ENCODE peak calls at places on chromosomes 16 and 17, in seven cellular contexts. One of them, this sample, is unnamed.
A peak's percentile ranks its signal among the peaks of the same experiment; 100 is the strongest.

GRCh38 chr17:63578027-63578768 is 22.5 kb upstream of the TACO1 start:
- DNase-seq in HCT116: no peak
- DNase-seq in NB4: no peak
- DNase-seq in lung: no peak
- DNase-seq in cardiac muscle cell: no peak
- DNase-seq in sigmoid colon: no peak
- DNase-seq in right atrium auricular region: no peak
- DNase-seq in this sample: no peak

GRCh38 chr17:80328620-80329380 is 68.1 kb downstream of the RNF213 start:
- DNase-seq in sigmoid colon: no peak
- DNase-seq in right atrium auricular region: no peak
- DNase-seq in NB4: peak; percentile 36
- DNase-seq in cardiac muscle cell: no peak
- DNase-seq in lung: no peak
- DNase-seq in HCT116: no peak
- DNase-seq in this sample: peak; percentile 32

GRCh38 chr16:87441886-87442580 is 49.9 kb downstream of the MAP1LC3B start:
- DNase-seq in cardiac muscle cell: no peak
- DNase-seq in sigmoid colon: no peak
- DNase-seq in HCT116: no peak
- DNase-seq in NB4: no peak
- DNase-seq in right atrium auricular region: no peak
- DNase-seq in lung: no peak
- DNase-seq in this sample: peak; percentile 51

GRCh38 chr16:11668590-11669379 is 530 bp downstream of the SNN start:
- DNase-seq in HCT116: no peak
- DNase-seq in sigmoid colon: no peak
- DNase-seq in cardiac muscle cell: no peak
- DNase-seq in lung: no peak
- DNase-seq in right atrium auricular region: no peak
- DNase-seq in NB4: no peak
- DNase-seq in this sample: peak; percentile 91

GRCh38 chr16:89964201-89964600 is 15.6 kb downstream of the DEF8 start:
- DNase-seq in lung: no peak
- DNase-seq in cardiac muscle cell: no peak
- DNase-seq in sigmoid colon: no peak
- DNase-seq in NB4: no peak
- DNase-seq in right atrium auricular region: no peak
- DNase-seq in HCT116: no peak
- DNase-seq in this sample: no peak

GRCh38 chr17:43477832-43478634 is 5.7 kb upstream of the DHX8 start:
- DNase-seq in cardiac muscle cell: no peak
- DNase-seq in HCT116: no peak
- DNase-seq in lung: no peak
- DNase-seq in NB4: no peak
- DNase-seq in right atrium auricular region: no peak
- DNase-seq in sigmoid colon: no peak
- DNase-seq in this sample: no peak

GRCh38 chr17:50603340-50603739 is 31.3 kb upstream of the ABCC3 start:
- DNase-seq in lung: no peak
- DNase-seq in right atrium auricular region: no peak
- DNase-seq in NB4: peak; percentile 30
- DNase-seq in HCT116: no peak
- DNase-seq in sigmoid colon: no peak
- DNase-seq in cardiac muscle cell: no peak
- DNase-seq in this sample: no peak

GRCh38 chr16:12459401-12459791 is 344.3 kb downstream of the CPPED1 start:
- DNase-seq in HCT116: no peak
- DNase-seq in lung: peak; percentile 47
- DNase-seq in sigmoid colon: peak; percentile 75
- DNase-seq in right atrium auricular region: peak; percentile 71
- DNase-seq in NB4: peak; percentile 93
- DNase-seq in cardiac muscle cell: no peak
- DNase-seq in this sample: no peak

GRCh38 chr16:82432261-82432660 is 194.5 kb upstream of the CDH13 start:
- DNase-seq in lung: no peak
- DNase-seq in cardiac muscle cell: no peak
- DNase-seq in right atrium auricular region: no peak
- DNase-seq in NB4: no peak
- DNase-seq in sigmoid colon: no peak
- DNase-seq in HCT116: no peak
- DNase-seq in this sample: no peak

GRCh38 chr17:29291163-29291752 is 2.7 kb downstream of the NUFIP2 start:
- DNase-seq in cardiac muscle cell: peak; percentile 78
- DNase-seq in NB4: peak; percentile 88
- DNase-seq in HCT116: peak; percentile 40
- DNase-seq in sigmoid colon: no peak
- DNase-seq in right atrium auricular region: no peak
- DNase-seq in lung: no peak
- DNase-seq in this sample: no peak

GRCh38 chr17:73566905-73567782 is 77.1 kb downstream of the SDK2 start:
- DNase-seq in cardiac muscle cell: no peak
- DNase-seq in sigmoid colon: no peak
- DNase-seq in HCT116: no peak
- DNase-seq in NB4: no peak
- DNase-seq in lung: no peak
- DNase-seq in right atrium auricular region: no peak
- DNase-seq in this sample: no peak

GRCh38 chr17:43428524-43428923 is 29.7 kb downstream of the ARL4D start:
- DNase-seq in sigmoid colon: no peak
- DNase-seq in HCT116: no peak
- DNase-seq in cardiac muscle cell: no peak
- DNase-seq in NB4: no peak
- DNase-seq in right atrium auricular region: no peak
- DNase-seq in lung: no peak
- DNase-seq in this sample: no peak

GRCh38 chr16:3095869-3096268 is 3.2 kb downstream of the ZSCAN10 start:
- DNase-seq in lung: no peak
- DNase-seq in NB4: peak; percentile 85
- DNase-seq in cardiac muscle cell: no peak
- DNase-seq in sigmoid colon: no peak
- DNase-seq in HCT116: peak; percentile 21
- DNase-seq in right atrium auricular region: no peak
- DNase-seq in this sample: no peak

GRCh38 chr16:86259499-86259898 is 250.8 kb upstream of the FOXF1 start:
- DNase-seq in right atrium auricular region: peak; percentile 26
- DNase-seq in NB4: no peak
- DNase-seq in HCT116: no peak
- DNase-seq in sigmoid colon: no peak
- DNase-seq in cardiac muscle cell: no peak
- DNase-seq in lung: no peak
- DNase-seq in this sample: no peak

GRCh38 chr17:75392559-75392958 is 12.9 kb downstream of the GRB2 start:
- DNase-seq in NB4: no peak
- DNase-seq in cardiac muscle cell: no peak
- DNase-seq in sigmoid colon: no peak
- DNase-seq in HCT116: no peak
- DNase-seq in lung: no peak
- DNase-seq in right atrium auricular region: no peak
- DNase-seq in this sample: no peak

GRCh38 chr16:68013440-68013839 is 2.3 kb downstream of the DPEP2NB start:
- DNase-seq in sigmoid colon: no peak
- DNase-seq in cardiac muscle cell: peak; percentile 4
- DNase-seq in HCT116: no peak
- DNase-seq in NB4: peak; percentile 84
- DNase-seq in right atrium auricular region: no peak
- DNase-seq in lung: no peak
- DNase-seq in this sample: no peak

GRCh38 chr16:31708348-31708747 is 165.3 kb upstream of the ZNF267 start:
- DNase-seq in cardiac muscle cell: no peak
- DNase-seq in lung: no peak
- DNase-seq in right atrium auricular region: no peak
- DNase-seq in NB4: no peak
- DNase-seq in HCT116: no peak
- DNase-seq in sigmoid colon: no peak
- DNase-seq in this sample: no peak

GRCh38 chr16:6218855-6219254 is 1113.8 kb upstream of the RBFOX1 start:
- DNase-seq in right atrium auricular region: no peak
- DNase-seq in HCT116: no peak
- DNase-seq in NB4: no peak
- DNase-seq in cardiac muscle cell: no peak
- DNase-seq in lung: no peak
- DNase-seq in sigmoid colon: no peak
- DNase-seq in this sample: no peak

GRCh38 chr16:24986512-24987303 is 28.5 kb downstream of the ARHGAP17 start:
- DNase-seq in right atrium auricular region: no peak
- DNase-seq in HCT116: no peak
- DNase-seq in sigmoid colon: peak; percentile 74
- DNase-seq in lung: no peak
- DNase-seq in cardiac muscle cell: peak; percentile 94
- DNase-seq in NB4: peak; percentile 72
- DNase-seq in this sample: no peak

GRCh38 chr17:32558997-32559650 is 72.3 kb downstream of the CDK5R1 start:
- DNase-seq in right atrium auricular region: no peak
- DNase-seq in HCT116: no peak
- DNase-seq in lung: no peak
- DNase-seq in NB4: no peak
- DNase-seq in cardiac muscle cell: no peak
- DNase-seq in sigmoid colon: no peak
- DNase-seq in this sample: no peak

GRCh38 chr16:62954144-62955032 is 918.1 kb upstream of the CDH8 start:
- DNase-seq in right atrium auricular region: no peak
- DNase-seq in lung: no peak
- DNase-seq in cardiac muscle cell: no peak
- DNase-seq in HCT116: no peak
- DNase-seq in NB4: no peak
- DNase-seq in sigmoid colon: no peak
- DNase-seq in this sample: no peak

GRCh38 chr16:2756288-2757015 is 4.0 kb downstream of the SRRM2 start:
- DNase-seq in lung: no peak
- DNase-seq in right atrium auricular region: no peak
- DNase-seq in cardiac muscle cell: no peak
- DNase-seq in sigmoid colon: no peak
- DNase-seq in HCT116: no peak
- DNase-seq in NB4: no peak
- DNase-seq in this sample: no peak

GRCh38 chr17:81221371-81221841 is 1.4 kb downstream of the CEP131 start:
- DNase-seq in cardiac muscle cell: no peak
- DNase-seq in right atrium auricular region: no peak
- DNase-seq in HCT116: no peak
- DNase-seq in sigmoid colon: no peak
- DNase-seq in lung: no peak
- DNase-seq in NB4: peak; percentile 54
- DNase-seq in this sample: no peak

GRCh38 chr17:80475949-80476876 is at the start of gene NPTX1:
- DNase-seq in cardiac muscle cell: peak; percentile 15
- DNase-seq in right atrium auricular region: no peak
- DNase-seq in sigmoid colon: no peak
- DNase-seq in lung: no peak
- DNase-seq in NB4: no peak
- DNase-seq in HCT116: no peak
- DNase-seq in this sample: no peak

DNA sequence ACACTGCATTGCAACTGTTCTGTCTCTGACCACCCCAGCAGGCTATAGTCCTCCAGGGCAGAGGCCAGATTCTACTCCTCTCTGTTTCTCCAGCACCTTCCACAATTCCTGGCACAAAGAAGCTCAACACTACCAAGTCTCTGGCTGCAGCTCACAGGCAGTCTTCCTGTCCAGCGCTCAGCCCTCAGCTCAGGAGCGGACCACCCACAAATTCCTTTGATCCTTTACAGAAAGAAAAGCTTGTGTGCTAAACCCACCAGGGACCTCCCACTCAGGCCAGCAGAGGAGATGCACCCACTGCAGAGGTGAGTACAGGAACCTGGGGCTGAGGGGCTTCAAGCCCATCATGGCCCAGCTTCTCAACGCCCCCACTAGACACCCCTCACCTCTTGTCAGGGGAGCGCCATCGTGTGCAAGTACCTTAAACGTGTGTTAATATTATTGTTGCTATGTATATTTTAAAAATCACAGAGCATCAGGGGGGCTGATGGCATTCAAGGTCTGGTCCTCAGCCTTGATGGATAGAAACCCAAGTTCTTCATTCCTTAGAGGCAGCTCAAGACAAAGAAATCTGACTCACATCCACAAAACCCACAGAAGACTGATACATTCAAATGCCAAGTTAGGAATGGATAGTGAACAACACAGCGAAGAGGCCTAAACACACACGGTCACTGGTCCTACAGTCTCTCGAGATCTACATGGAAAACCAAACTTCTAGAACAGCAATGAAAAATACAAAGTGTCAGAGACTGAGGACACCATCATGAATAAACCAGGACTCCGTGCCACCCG is 8.4 kb downstream of the HSDL1 start:
- DNase-seq in sigmoid colon: no peak
- DNase-seq in lung: no peak
- DNase-seq in HCT116: no peak
- DNase-seq in cardiac muscle cell: no peak
- DNase-seq in right atrium auricular region: no peak
- DNase-seq in NB4: no peak
- DNase-seq in this sample: no peak
- TF ChIP-seq CTCF in sigmoid colon: no peak
- TF ChIP-seq CTCF in lung: no peak
- TF ChIP-seq CTCF in HCT116: no peak
- TF ChIP-seq CTCF in cardiac muscle cell: no peak
- TF ChIP-seq CTCF in right atrium auricular region: no peak
- TF ChIP-seq CTCF in NB4: no peak
- TF ChIP-seq CTCF in this sample: no peak

DNA sequence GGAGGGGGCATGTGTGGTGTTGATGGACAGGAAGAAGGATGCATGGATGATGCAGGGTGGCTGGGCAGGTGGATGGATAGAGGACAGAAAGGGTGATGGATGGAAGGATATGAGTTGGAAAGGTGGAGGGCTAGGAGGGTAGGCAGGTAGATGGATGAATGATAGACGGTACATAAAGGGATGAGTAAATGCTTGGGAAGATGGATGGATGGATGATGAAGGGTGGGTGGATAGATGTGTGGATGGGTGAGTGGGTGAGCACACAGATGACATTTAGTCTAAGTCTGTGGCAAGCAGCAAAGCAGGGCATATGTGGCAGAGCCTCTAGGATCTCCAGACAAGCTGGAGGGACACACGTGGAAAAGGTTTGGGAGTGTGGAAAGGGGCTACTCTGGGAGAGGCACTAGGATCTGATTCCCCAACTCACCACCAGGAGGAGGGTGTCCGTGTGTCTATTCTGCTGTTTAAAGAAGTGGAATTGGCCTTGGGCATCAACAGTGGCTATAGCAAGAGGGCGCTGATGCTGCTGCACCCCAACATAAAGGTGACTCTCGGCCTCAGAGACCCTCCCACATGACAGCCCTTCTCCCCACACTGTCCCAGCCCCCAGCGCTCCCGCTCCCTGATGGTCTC is 8.2 kb downstream of the PLD2 start:
- DNase-seq in right atrium auricular region: no peak
- DNase-seq in cardiac muscle cell: no peak
- DNase-seq in NB4: no peak
- DNase-seq in HCT116: no peak
- DNase-seq in sigmoid colon: no peak
- DNase-seq in lung: no peak
- DNase-seq in this sample: no peak
- TF ChIP-seq CTCF in right atrium auricular region: no peak
- TF ChIP-seq CTCF in cardiac muscle cell: peak; percentile 7
- TF ChIP-seq CTCF in NB4: no peak
- TF ChIP-seq CTCF in HCT116: peak; percentile 40
- TF ChIP-seq CTCF in sigmoid colon: no peak
- TF ChIP-seq CTCF in lung: no peak
- TF ChIP-seq CTCF in this sample: peak; percentile 58

GRCh38 chr17:7711356-7711755 is 6.2 kb upstream of the DNAH2 start:
- DNase-seq in HCT116: no peak
- DNase-seq in lung: no peak
- DNase-seq in sigmoid colon: no peak
- DNase-seq in cardiac muscle cell: no peak
- DNase-seq in NB4: no peak
- DNase-seq in right atrium auricular region: no peak
- DNase-seq in this sample: peak; percentile 40
- TF ChIP-seq CTCF in HCT116: peak; percentile 56
- TF ChIP-seq CTCF in lung: no peak
- TF ChIP-seq CTCF in sigmoid colon: no peak
- TF ChIP-seq CTCF in cardiac muscle cell: no peak
- TF ChIP-seq CTCF in NB4: no peak
- TF ChIP-seq CTCF in right atrium auricular region: no peak
- TF ChIP-seq CTCF in this sample: peak; percentile 27

GRCh38 chr17:77892469-77893143 is 65.9 kb upstream of the TNRC6C start:
- DNase-seq in right atrium auricular region: no peak
- DNase-seq in NB4: no peak
- DNase-seq in cardiac muscle cell: peak; percentile 9
- DNase-seq in lung: no peak
- DNase-seq in HCT116: peak; percentile 21
- DNase-seq in sigmoid colon: peak; percentile 56
- DNase-seq in this sample: peak; percentile 67
- TF ChIP-seq CTCF in right atrium auricular region: no peak
- TF ChIP-seq CTCF in NB4: peak; percentile 39
- TF ChIP-seq CTCF in cardiac muscle cell: peak; percentile 41
- TF ChIP-seq CTCF in lung: no peak
- TF ChIP-seq CTCF in HCT116: peak; percentile 96
- TF ChIP-seq CTCF in sigmoid colon: no peak
- TF ChIP-seq CTCF in this sample: peak; percentile 71

This sample was measured in chondrocyte.